ENCODE peak calls at places on chromosomes 5 and 9, in six cellular contexts. One of them, this sample, is unnamed.

GRCh38 chr5:124660229-124661093 is 86.0 kb downstream of the ZNF608 start:
- DNase-seq in lower leg skin: no peak
- DNase-seq in posterior cingulate gyrus: no peak
- DNase-seq in GM23248: no peak
- DNase-seq in CMK: no peak
- DNase-seq in T-cell: no peak
- DNase-seq in this sample: no peak

GRCh38 chr5:79935992-79936643 is 54.9 kb downstream of the MTX3 start:
- DNase-seq in T-cell: no peak
- DNase-seq in CMK: no peak
- DNase-seq in GM23248: peak
- DNase-seq in lower leg skin: no peak
- DNase-seq in posterior cingulate gyrus: no peak
- DNase-seq in this sample: no peak

GRCh38 chr5:124080256-124080655 is 568.3 kb downstream of the CSNK1G3 start:
- DNase-seq in T-cell: no peak
- DNase-seq in GM23248: no peak
- DNase-seq in posterior cingulate gyrus: no peak
- DNase-seq in CMK: no peak
- DNase-seq in lower leg skin: no peak
- DNase-seq in this sample: no peak

GRCh38 chr9:90801507-90802289 is at the start of gene SYK:
- DNase-seq in posterior cingulate gyrus: peak
- DNase-seq in CMK: peak
- DNase-seq in T-cell: no peak
- DNase-seq in lower leg skin: peak
- DNase-seq in GM23248: no peak
- DNase-seq in this sample: peak

GRCh38 chr5:15566306-15566705 is 66.3 kb downstream of the FBXL7 start:
- DNase-seq in CMK: no peak
- DNase-seq in T-cell: no peak
- DNase-seq in posterior cingulate gyrus: no peak
- DNase-seq in lower leg skin: no peak
- DNase-seq in GM23248: peak
- DNase-seq in this sample: no peak

GRCh38 chr5:9869616-9870288 is 239.6 kb upstream of the TAS2R1 start:
- DNase-seq in posterior cingulate gyrus: no peak
- DNase-seq in lower leg skin: no peak
- DNase-seq in CMK: no peak
- DNase-seq in T-cell: no peak
- DNase-seq in GM23248: peak
- DNase-seq in this sample: no peak

GRCh38 chr9:137244486-137245449 is 3.7 kb downstream of the TUBB4B start:
- DNase-seq in lower leg skin: no peak
- DNase-seq in posterior cingulate gyrus: no peak
- DNase-seq in T-cell: no peak
- DNase-seq in GM23248: peak
- DNase-seq in CMK: no peak
- DNase-seq in this sample: no peak

GRCh38 chr9:4327504-4328191 is 27.8 kb upstream of the GLIS3 start:
- DNase-seq in lower leg skin: no peak
- DNase-seq in GM23248: peak
- DNase-seq in T-cell: no peak
- DNase-seq in CMK: no peak
- DNase-seq in posterior cingulate gyrus: no peak
- DNase-seq in this sample: no peak

GRCh38 chr5:35198096-35198495 is 32.2 kb downstream of the PRLR start:
- DNase-seq in T-cell: no peak
- DNase-seq in lower leg skin: peak
- DNase-seq in GM23248: peak
- DNase-seq in posterior cingulate gyrus: no peak
- DNase-seq in CMK: no peak
- DNase-seq in this sample: no peak